ENCODE peak calls at places on chromosomes 6 and 20, in six cellular contexts. One of them, this sample, is unnamed.

GRCh38 chr6:89597988-89598387 is 40.6 kb downstream of the LYRM2 start:
- DNase-seq in choroid plexus epithelial cell: peak
- DNase-seq in SK-N-SH: peak
- DNase-seq in prostate gland: no peak
- DNase-seq in epithelial cell of esophagus: peak
- DNase-seq in ascending aorta: peak
- DNase-seq in this sample: no peak

GRCh38 chr6:81515562-81516453 is 236.7 kb downstream of the TENT5A start:
- DNase-seq in choroid plexus epithelial cell: peak
- DNase-seq in SK-N-SH: no peak
- DNase-seq in prostate gland: no peak
- DNase-seq in epithelial cell of esophagus: no peak
- DNase-seq in ascending aorta: no peak
- DNase-seq in this sample: no peak

GRCh38 chr6:3749991-3750323 is 1.6 kb downstream of the PXDC1 start:
- DNase-seq in choroid plexus epithelial cell: peak
- DNase-seq in SK-N-SH: no peak
- DNase-seq in prostate gland: peak
- DNase-seq in epithelial cell of esophagus: peak
- DNase-seq in ascending aorta: peak
- DNase-seq in this sample: no peak

GRCh38 chr20:59823030-59823423 is 110.4 kb downstream of the SYCP2 start:
- DNase-seq in choroid plexus epithelial cell: no peak
- DNase-seq in SK-N-SH: peak
- DNase-seq in prostate gland: no peak
- DNase-seq in epithelial cell of esophagus: no peak
- DNase-seq in ascending aorta: no peak
- DNase-seq in this sample: no peak

GRCh38 chr6:865846-866245 is 172.9 kb upstream of the EXOC2 start:
- DNase-seq in choroid plexus epithelial cell: no peak
- DNase-seq in SK-N-SH: no peak
- DNase-seq in prostate gland: no peak
- DNase-seq in epithelial cell of esophagus: no peak
- DNase-seq in ascending aorta: no peak
- DNase-seq in this sample: no peak

GRCh38 chr6:53627391-53628218 is 38.0 kb downstream of the KLHL31 start:
- DNase-seq in choroid plexus epithelial cell: no peak
- DNase-seq in SK-N-SH: no peak
- DNase-seq in prostate gland: peak
- DNase-seq in epithelial cell of esophagus: peak
- DNase-seq in ascending aorta: no peak
- DNase-seq in this sample: no peak

GRCh38 chr6:30091577-30092381 is 16.2 kb upstream of the RNF39 start:
- DNase-seq in choroid plexus epithelial cell: peak
- DNase-seq in SK-N-SH: no peak
- DNase-seq in prostate gland: no peak
- DNase-seq in epithelial cell of esophagus: peak
- DNase-seq in ascending aorta: no peak
- DNase-seq in this sample: no peak

GRCh38 chr6:21997414-21998037 is 299.3 kb downstream of the PRL start:
- DNase-seq in choroid plexus epithelial cell: peak
- DNase-seq in SK-N-SH: peak
- DNase-seq in prostate gland: no peak
- DNase-seq in epithelial cell of esophagus: no peak
- DNase-seq in ascending aorta: no peak
- DNase-seq in this sample: no peak

GRCh38 chr6:52317841-52318581 is 33.5 kb upstream of the MCM3 start:
- DNase-seq in choroid plexus epithelial cell: peak
- DNase-seq in SK-N-SH: no peak
- DNase-seq in prostate gland: no peak
- DNase-seq in epithelial cell of esophagus: peak
- DNase-seq in ascending aorta: no peak
- DNase-seq in this sample: no peak

GRCh38 chr6:144349690-144350132 is 64.6 kb downstream of the UTRN start:
- DNase-seq in choroid plexus epithelial cell: peak
- DNase-seq in SK-N-SH: no peak
- DNase-seq in prostate gland: no peak
- DNase-seq in epithelial cell of esophagus: peak
- DNase-seq in ascending aorta: no peak
- DNase-seq in this sample: no peak

GRCh38 chr6:43250992-43251373 is 7.7 kb downstream of the TTBK1 start:
- DNase-seq in choroid plexus epithelial cell: no peak
- DNase-seq in SK-N-SH: no peak
- DNase-seq in prostate gland: no peak
- DNase-seq in epithelial cell of esophagus: peak
- DNase-seq in ascending aorta: no peak
- DNase-seq in this sample: no peak

GRCh38 chr6:16670183-16670582 is 91.1 kb downstream of the ATXN1 start:
- DNase-seq in choroid plexus epithelial cell: no peak
- DNase-seq in SK-N-SH: no peak
- DNase-seq in prostate gland: no peak
- DNase-seq in epithelial cell of esophagus: no peak
- DNase-seq in ascending aorta: no peak
- DNase-seq in this sample: no peak

GRCh38 chr20:48025061-48025515 is 239.8 kb upstream of the SULF2 start:
- DNase-seq in choroid plexus epithelial cell: peak
- DNase-seq in SK-N-SH: peak
- DNase-seq in prostate gland: peak
- DNase-seq in epithelial cell of esophagus: peak
- DNase-seq in ascending aorta: no peak
- DNase-seq in this sample: peak

GRCh38 chr6:129312865-129313264 is 397.1 kb downstream of the ARHGAP18 start:
- DNase-seq in choroid plexus epithelial cell: peak
- DNase-seq in SK-N-SH: no peak
- DNase-seq in prostate gland: no peak
- DNase-seq in epithelial cell of esophagus: peak
- DNase-seq in ascending aorta: no peak
- DNase-seq in this sample: no peak

GRCh38 chr20:62979876-62980373 is 26.8 kb downstream of the BHLHE23 start:
- DNase-seq in choroid plexus epithelial cell: no peak
- DNase-seq in SK-N-SH: no peak
- DNase-seq in prostate gland: no peak
- DNase-seq in epithelial cell of esophagus: no peak
- DNase-seq in ascending aorta: no peak
- DNase-seq in this sample: no peak

GRCh38 chr20:64038579-64039292 is 2.8 kb downstream of the C20orf204 start:
- DNase-seq in choroid plexus epithelial cell: peak
- DNase-seq in SK-N-SH: peak
- DNase-seq in prostate gland: peak
- DNase-seq in epithelial cell of esophagus: peak
- DNase-seq in ascending aorta: peak
- DNase-seq in this sample: peak

GRCh38 chr20:62009869-62010445 is 55.7 kb downstream of the TAF4 start:
- DNase-seq in choroid plexus epithelial cell: no peak
- DNase-seq in SK-N-SH: no peak
- DNase-seq in prostate gland: no peak
- DNase-seq in epithelial cell of esophagus: no peak
- DNase-seq in ascending aorta: no peak
- DNase-seq in this sample: no peak

GRCh38 chr20:58173930-58174707 is 54.3 kb downstream of the ANKRD60 start:
- DNase-seq in choroid plexus epithelial cell: peak
- DNase-seq in SK-N-SH: peak
- DNase-seq in prostate gland: no peak
- DNase-seq in epithelial cell of esophagus: no peak
- DNase-seq in ascending aorta: no peak
- DNase-seq in this sample: no peak

GRCh38 chr20:58169441-58169840 is 59.0 kb downstream of the ANKRD60 start:
- DNase-seq in choroid plexus epithelial cell: peak
- DNase-seq in SK-N-SH: no peak
- DNase-seq in prostate gland: no peak
- DNase-seq in epithelial cell of esophagus: no peak
- DNase-seq in ascending aorta: no peak
- DNase-seq in this sample: no peak

GRCh38 chr20:58174708-58175287 is 53.7 kb downstream of the ANKRD60 start:
- DNase-seq in choroid plexus epithelial cell: peak
- DNase-seq in SK-N-SH: peak
- DNase-seq in prostate gland: no peak
- DNase-seq in epithelial cell of esophagus: no peak
- DNase-seq in ascending aorta: peak
- DNase-seq in this sample: peak

GRCh38 chr20:58173091-58173490 is 55.4 kb downstream of the ANKRD60 start:
- DNase-seq in choroid plexus epithelial cell: no peak
- DNase-seq in SK-N-SH: peak
- DNase-seq in prostate gland: no peak
- DNase-seq in epithelial cell of esophagus: no peak
- DNase-seq in ascending aorta: no peak
- DNase-seq in this sample: no peak

DNA sequence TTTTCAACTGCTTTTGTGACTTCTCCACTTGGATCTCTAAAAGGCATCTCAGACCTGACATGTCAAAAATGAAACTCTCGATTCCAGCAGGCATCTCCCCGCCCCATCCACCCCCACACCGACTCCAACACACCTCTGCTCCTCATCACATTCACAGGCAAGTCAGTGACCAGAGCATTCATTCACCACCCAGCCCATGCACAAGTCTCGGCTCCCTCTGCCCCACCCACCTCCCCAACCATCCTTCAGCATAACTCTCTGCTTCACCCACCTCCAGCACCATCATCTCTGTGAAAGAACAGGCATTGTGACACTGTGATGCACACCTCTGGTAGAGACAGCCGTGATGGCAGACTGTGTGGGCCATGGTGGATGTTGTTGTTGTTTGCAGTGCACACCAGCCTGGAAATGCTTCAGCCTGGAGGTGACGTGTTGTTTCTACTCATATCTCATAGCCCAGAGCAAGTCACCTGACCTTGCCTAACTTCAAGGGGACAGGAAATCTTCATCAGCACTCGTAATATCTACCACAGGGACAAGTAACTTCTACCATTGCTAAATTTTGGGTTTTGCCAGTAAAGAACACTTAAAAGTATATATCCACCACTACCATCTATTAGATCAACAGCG is 56.5 kb downstream of the ANKRD60 start:
- DNase-seq in choroid plexus epithelial cell: no peak
- DNase-seq in SK-N-SH: no peak
- DNase-seq in prostate gland: no peak
- DNase-seq in epithelial cell of esophagus: no peak
- DNase-seq in ascending aorta: no peak
- DNase-seq in this sample: no peak
- TF ChIP-seq CTCF in choroid plexus epithelial cell: no peak
- TF ChIP-seq CTCF in SK-N-SH: no peak
- TF ChIP-seq CTCF in prostate gland: no peak
- TF ChIP-seq CTCF in epithelial cell of esophagus: no peak
- TF ChIP-seq CTCF in ascending aorta: no peak
- TF ChIP-seq CTCF in this sample: no peak

DNA sequence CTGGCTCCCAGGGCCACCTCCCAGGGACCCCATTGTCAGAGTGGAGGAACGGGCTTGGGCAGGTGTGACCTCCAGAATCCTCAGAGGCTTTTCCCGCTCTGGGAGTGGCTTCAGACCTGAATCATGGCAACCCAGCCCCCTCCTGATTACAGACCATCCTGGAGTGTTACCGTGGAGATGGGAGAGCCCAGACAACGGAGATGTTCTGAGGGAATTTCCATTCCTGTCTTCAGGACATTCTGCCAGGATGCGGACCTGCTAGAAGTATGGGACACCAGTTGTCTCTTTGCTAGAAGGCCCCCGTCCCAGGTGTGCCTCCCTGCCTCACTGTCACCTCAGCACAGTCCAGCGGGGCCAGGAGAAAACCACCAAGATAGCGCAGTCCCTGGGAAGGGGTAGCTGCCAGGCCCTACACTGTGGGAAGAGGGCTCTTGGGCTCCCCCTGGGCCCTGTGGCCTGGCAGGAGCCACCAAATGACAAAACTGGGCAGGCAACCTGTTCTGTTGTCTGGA is 109.9 kb downstream of the PSMB1 start:
- DNase-seq in choroid plexus epithelial cell: no peak
- DNase-seq in SK-N-SH: peak
- DNase-seq in prostate gland: no peak
- DNase-seq in epithelial cell of esophagus: no peak
- DNase-seq in ascending aorta: peak
- DNase-seq in this sample: no peak
- TF ChIP-seq CTCF in choroid plexus epithelial cell: peak
- TF ChIP-seq CTCF in SK-N-SH: no peak
- TF ChIP-seq CTCF in prostate gland: no peak
- TF ChIP-seq CTCF in epithelial cell of esophagus: no peak
- TF ChIP-seq CTCF in ascending aorta: no peak
- TF ChIP-seq CTCF in this sample: no peak

GRCh38 chr20:18377896-18378481 is 88.8 kb downstream of the DZANK1 start:
- DNase-seq in choroid plexus epithelial cell: no peak
- DNase-seq in SK-N-SH: no peak
- DNase-seq in prostate gland: no peak
- DNase-seq in epithelial cell of esophagus: no peak
- DNase-seq in ascending aorta: no peak
- DNase-seq in this sample: no peak

DNA sequence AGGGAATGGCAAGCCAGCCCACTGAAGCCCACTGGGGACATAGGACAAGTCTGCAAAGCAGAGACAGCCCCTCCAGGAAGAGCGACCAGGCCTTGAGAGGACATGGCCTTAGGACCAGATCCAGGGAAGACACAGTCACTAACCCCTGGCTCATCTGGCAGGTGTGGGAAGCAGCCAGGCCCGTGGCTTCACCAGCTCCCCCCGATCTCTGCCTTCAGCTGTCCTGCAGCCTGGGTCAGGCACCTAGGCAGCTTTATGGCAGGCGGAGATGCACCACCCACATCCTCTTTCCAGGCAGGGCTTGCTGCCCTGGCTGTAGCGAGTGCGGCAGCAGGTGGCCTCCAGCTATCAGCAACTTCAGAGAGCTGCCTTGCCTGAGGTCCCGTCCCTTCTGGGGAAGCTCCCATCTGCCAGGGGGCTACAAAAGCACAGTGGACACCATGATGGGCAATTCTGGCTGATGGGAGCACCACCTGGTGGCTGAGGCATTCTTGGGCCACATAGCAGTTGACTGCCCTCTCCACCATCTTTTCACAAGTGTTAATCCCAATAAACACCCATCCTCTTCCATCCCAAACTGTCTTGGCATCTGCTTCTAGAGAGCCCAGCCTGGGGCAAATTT is 85.8 kb downstream of the DZANK1 start:
- DNase-seq in choroid plexus epithelial cell: no peak
- DNase-seq in SK-N-SH: no peak
- DNase-seq in prostate gland: no peak
- DNase-seq in epithelial cell of esophagus: no peak
- DNase-seq in ascending aorta: no peak
- DNase-seq in this sample: no peak
- TF ChIP-seq CTCF in choroid plexus epithelial cell: peak
- TF ChIP-seq CTCF in SK-N-SH: no peak
- TF ChIP-seq CTCF in prostate gland: no peak
- TF ChIP-seq CTCF in epithelial cell of esophagus: no peak
- TF ChIP-seq CTCF in ascending aorta: no peak
- TF ChIP-seq CTCF in this sample: no peak

GRCh38 chr6:132960720-132961119 is 146.4 kb downstream of the RPS12 start:
- DNase-seq in choroid plexus epithelial cell: no peak
- DNase-seq in SK-N-SH: no peak
- DNase-seq in prostate gland: no peak
- DNase-seq in epithelial cell of esophagus: peak
- DNase-seq in ascending aorta: no peak
- DNase-seq in this sample: no peak

GRCh38 chr6:132959927-132960326 is 145.6 kb downstream of the RPS12 start:
- DNase-seq in choroid plexus epithelial cell: no peak
- DNase-seq in SK-N-SH: no peak
- DNase-seq in prostate gland: no peak
- DNase-seq in epithelial cell of esophagus: no peak
- DNase-seq in ascending aorta: no peak
- DNase-seq in this sample: no peak

GRCh38 chr6:132961122-132961521 is 146.8 kb downstream of the RPS12 start:
- DNase-seq in choroid plexus epithelial cell: peak
- DNase-seq in SK-N-SH: no peak
- DNase-seq in prostate gland: no peak
- DNase-seq in epithelial cell of esophagus: peak
- DNase-seq in ascending aorta: no peak
- DNase-seq in this sample: no peak

GRCh38 chr6:132962936-132963579 is 148.7 kb downstream of the RPS12 start:
- DNase-seq in choroid plexus epithelial cell: peak
- DNase-seq in SK-N-SH: peak
- DNase-seq in prostate gland: peak
- DNase-seq in epithelial cell of esophagus: peak
- DNase-seq in ascending aorta: peak
- DNase-seq in this sample: peak

GRCh38 chr6:132961610-132962009 is 147.2 kb downstream of the RPS12 start:
- DNase-seq in choroid plexus epithelial cell: no peak
- DNase-seq in SK-N-SH: no peak
- DNase-seq in prostate gland: no peak
- DNase-seq in epithelial cell of esophagus: no peak
- DNase-seq in ascending aorta: no peak
- DNase-seq in this sample: no peak
- TF ChIP-seq CTCF in choroid plexus epithelial cell: peak
- TF ChIP-seq CTCF in SK-N-SH: peak
- TF ChIP-seq CTCF in prostate gland: no peak
- TF ChIP-seq CTCF in epithelial cell of esophagus: no peak
- TF ChIP-seq CTCF in ascending aorta: no peak
- TF ChIP-seq CTCF in this sample: no peak

This sample was measured in nephron progenitor cell.